ENCODE peak calls at places on chromosomes 7 and 10, in six cellular contexts. O is HCT116, P is heart left ventricle, D is hepatocyte, B is neural crest cell, U is BJ. V is an unnamed sample.

GRCh38 chr10:15483215-15483970 is 112.3 kb upstream of the FAM171A1 start:
- DNase-seq in O (no peak), P (no peak), D (no peak), B (no peak), U (no peak), V (no peak)

GRCh38 chr7:9719303-9719702 is 1254.4 kb upstream of the PHF14 start:
- DNase-seq in O (no peak), P (no peak), D (no peak), B (no peak), U (no peak), V (no peak)

GRCh38 chr7:81294897-81295515 is 376.2 kb upstream of the SEMA3C start:
- DNase-seq in O (no peak), P (no peak), D (no peak), B (no peak), U (no peak), V (no peak)

GRCh38 chr7:137874390-137874789 is 27.6 kb upstream of the DGKI start:
- DNase-seq in O (no peak), P (no peak), D (peak), B (no peak), U (peak), V (no peak)

GRCh38 chr10:60964257-60965235 is 20.6 kb upstream of the RHOBTB1 start:
- DNase-seq in O (peak), P (peak), D (peak), B (peak), U (peak), V (peak)

GRCh38 chr10:130782467-130782866 is 529.1 kb downstream of the TCERG1L start:
- DNase-seq in O (no peak), P (no peak), D (no peak), B (no peak), U (no peak), V (no peak)

GRCh38 chr10:127376071-127376470 is 173.0 kb upstream of the NPS start:
- DNase-seq in O (no peak), P (no peak), D (no peak), B (no peak), U (no peak), V (no peak)

GRCh38 chr7:137992042-137992737 is 9.7 kb downstream of the CREB3L2 start:
- DNase-seq in O (no peak), P (peak), D (peak), B (no peak), U (no peak), V (no peak)

GRCh38 chr7:46613116-46613515 is 692.0 kb upstream of the IGFBP3 start:
- DNase-seq in O (no peak), P (peak), D (no peak), B (no peak), U (no peak), V (no peak)

GRCh38 chr7:126495001-126495400 is 757.7 kb downstream of the GRM8 start:
- DNase-seq in O (no peak), P (peak), D (no peak), B (no peak), U (no peak), V (no peak)

GRCh38 chr10:72291019-72291532 is 17.4 kb downstream of the DDIT4 start:
- DNase-seq in O (no peak), P (no peak), D (no peak), B (no peak), U (no peak), V (no peak)

GRCh38 chr7:38169862-38170261 is 8.2 kb upstream of the STARD3NL start:
- DNase-seq in O (no peak), P (peak), D (no peak), B (no peak), U (no peak), V (no peak)

GRCh38 chr7:47154781-47155180 is 427.1 kb downstream of the TNS3 start:
- DNase-seq in O (no peak), P (no peak), D (no peak), B (no peak), U (no peak), V (no peak)

GRCh38 chr10:132659206-132660091 is 121.9 kb downstream of the INPP5A start:
- DNase-seq in O (no peak), P (peak), D (no peak), B (no peak), U (no peak), V (no peak)

GRCh38 chr7:114086491-114086905 is 167.7 kb upstream of the PPP1R3A start:
- DNase-seq in O (no peak), P (peak), D (peak), B (peak), U (no peak), V (no peak)

GRCh38 chr7:105849122-105849855 is 27.1 kb downstream of the ATXN7L1 start:
- DNase-seq in O (no peak), P (no peak), D (no peak), B (no peak), U (no peak), V (no peak)

GRCh38 chr10:104104926-104105325 is 17.0 kb upstream of the SFR1 start:
- DNase-seq in O (no peak), P (no peak), D (no peak), B (no peak), U (no peak), V (no peak)

GRCh38 chr10:102743078-102743587 is 615 bp upstream of the WBP1L start:
- DNase-seq in O (no peak), P (no peak), D (no peak), B (no peak), U (no peak), V (no peak)

GRCh38 chr7:55524558-55525310 is 47.6 kb downstream of the VOPP1 start:
- DNase-seq in O (no peak), P (no peak), D (no peak), B (no peak), U (no peak), V (no peak)

GRCh38 chr7:42014625-42015412 is 222.2 kb downstream of the GLI3 start:
- DNase-seq in O (peak), P (no peak), D (peak), B (peak), U (no peak), V (no peak)

GRCh38 chr10:30270247-30270646 is 78.8 kb downstream of the MTPAP start:
- DNase-seq in O (no peak), P (no peak), D (no peak), B (no peak), U (no peak), V (no peak)

GRCh38 chr10:15813415-15813814 is 46.9 kb downstream of the MINDY3 start:
- DNase-seq in O (no peak), P (no peak), D (no peak), B (no peak), U (no peak), V (no peak)

GRCh38 chr7:13933106-13933505 is 56.4 kb downstream of the ETV1 start:
- DNase-seq in O (no peak), P (no peak), D (no peak), B (no peak), U (no peak), V (no peak)

GRCh38 chr7:128076831-128077271 is 45.6 kb upstream of the LRRC4 start:
- DNase-seq in O (no peak), P (peak), D (peak), B (no peak), U (no peak), V (no peak)

GRCh38 chr10:10007972-10008371 is 1009.7 kb upstream of the CELF2 start:
- DNase-seq in O (no peak), P (no peak), D (no peak), B (no peak), U (no peak), V (no peak)

GRCh38 chr7:108247646-108248045 is 117.5 kb upstream of the LAMB4 start:
- DNase-seq in O (no peak), P (no peak), D (no peak), B (no peak), U (no peak), V (no peak)

GRCh38 chr7:116097365-116098009 is 66.9 kb upstream of the TFEC start:
- DNase-seq in O (peak), P (no peak), D (no peak), B (no peak), U (peak), V (no peak)

GRCh38 chr10:6409982-6410694 is 169.9 kb downstream of the PRKCQ start:
- DNase-seq in O (no peak), P (peak), D (peak), B (no peak), U (peak), V (peak)

GRCh38 chr10:62323751-62324150 is 50.4 kb upstream of the ZNF365 start:
- DNase-seq in O (no peak), P (no peak), D (no peak), B (no peak), U (peak), V (no peak)

GRCh38 chr7:44912775-44913347 is 27.5 kb upstream of the PURB start:
- DNase-seq in O (no peak), P (no peak), D (peak), B (no peak), U (no peak), V (no peak)

GRCh38 chr10:5284311-5285057 is 80.3 kb upstream of the UCN3 start:
- DNase-seq in O (no peak), P (no peak), D (no peak), B (no peak), U (no peak), V (no peak)

GRCh38 chr7:105890290-105890997 is 14.0 kb upstream of the ATXN7L1 start:
- DNase-seq in O (no peak), P (no peak), D (no peak), B (no peak), U (no peak), V (no peak)

GRCh38 chr7:1885465-1886226 is 215.6 kb downstream of the ELFN1 start:
- DNase-seq in O (no peak), P (no peak), D (no peak), B (no peak), U (no peak), V (no peak)

GRCh38 chr7:1883031-1883761 is 213.1 kb downstream of the ELFN1 start:
- DNase-seq in O (peak), P (no peak), D (no peak), B (no peak), U (peak), V (no peak)

GRCh38 chr7:1884583-1885350 is 214.7 kb downstream of the ELFN1 start:
- DNase-seq in O (no peak), P (no peak), D (no peak), B (no peak), U (no peak), V (no peak)

GRCh38 chr7:1882451-1882850 is 212.4 kb downstream of the ELFN1 start:
- DNase-seq in O (no peak), P (no peak), D (no peak), B (no peak), U (no peak), V (no peak)

DNA sequence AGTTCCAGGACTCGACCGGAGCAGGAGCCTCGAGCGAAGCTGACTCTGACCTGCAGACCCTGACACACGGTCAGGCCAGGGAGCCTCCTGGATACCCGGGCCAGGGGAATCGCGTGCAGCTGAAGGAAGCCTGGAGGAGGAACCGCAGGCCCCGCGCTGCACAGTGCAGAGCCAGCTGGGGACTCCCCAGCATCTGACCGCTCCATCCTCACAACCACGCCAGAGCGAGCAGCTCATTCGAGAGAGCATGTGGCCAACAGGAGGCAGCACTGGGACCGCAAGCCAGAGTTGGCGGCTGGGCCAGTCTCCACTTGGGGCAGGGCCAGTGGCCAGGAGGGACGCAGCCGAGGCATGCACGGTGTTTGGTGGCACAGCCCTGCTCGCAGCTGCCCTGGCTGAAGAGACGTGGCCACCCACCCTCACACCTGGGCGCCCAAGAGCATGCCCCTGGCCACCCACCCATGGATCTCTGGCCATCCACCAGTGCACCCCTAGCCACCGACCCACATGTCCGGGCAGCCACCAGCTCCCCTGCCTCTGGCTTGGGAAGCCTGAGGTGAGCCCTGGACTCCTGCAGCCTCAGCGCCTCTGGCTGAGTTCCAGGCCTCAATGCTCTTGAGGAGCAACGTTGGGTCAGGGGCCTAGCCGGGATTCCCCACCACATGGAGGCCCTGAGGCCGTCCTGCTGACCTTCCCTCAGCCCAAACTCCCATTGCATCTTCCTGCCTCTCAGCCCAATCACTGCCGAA is 213.9 kb downstream of the ELFN1 start:
- DNase-seq in O (no peak), P (no peak), D (no peak), B (no peak), U (no peak), V (no peak)
- TF ChIP-seq CTCF in O (no peak), P (no peak), D (no peak), B (no peak), U (no peak), V (no peak)

DNA sequence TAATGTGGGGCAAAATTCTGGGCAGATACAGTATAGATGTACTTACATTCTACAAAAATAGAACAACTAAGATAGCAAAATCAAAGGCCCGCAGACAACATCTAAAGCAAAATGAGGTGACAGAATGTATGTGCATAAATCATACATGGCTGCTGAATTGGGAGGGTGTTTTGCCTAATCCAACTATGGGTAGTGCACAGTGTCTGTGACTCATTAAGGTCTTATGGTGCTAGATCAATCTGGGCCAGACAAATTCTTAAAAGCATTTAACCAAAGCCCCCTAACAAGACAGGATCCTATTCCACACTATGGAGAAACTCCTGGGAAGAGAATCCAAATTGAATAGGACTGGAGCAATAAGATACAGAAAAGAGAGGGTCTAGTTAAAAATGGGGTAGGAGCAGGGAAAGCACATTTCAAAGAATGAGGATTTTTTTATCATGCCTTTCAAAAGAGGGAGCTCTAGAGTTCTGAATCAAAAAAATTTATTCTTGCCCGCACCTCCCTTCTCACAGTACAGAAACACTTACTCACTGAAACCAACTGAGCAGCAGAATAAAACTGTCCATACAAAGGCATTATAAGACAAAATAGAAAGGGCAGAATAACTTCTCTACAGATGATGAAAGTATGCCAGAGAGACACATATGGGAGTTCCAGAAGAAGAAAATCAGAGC is 181.3 kb downstream of the RNLS start:
- DNase-seq in O (no peak), P (no peak), D (no peak), B (no peak), U (no peak), V (no peak)
- TF ChIP-seq CTCF in O (peak), P (no peak), D (peak), B (no peak), U (peak), V (peak)

GRCh38 chr7:33932832-33933468 is 27.6 kb downstream of the BMPER start:
- DNase-seq in O (peak), P (peak), D (peak), B (peak), U (peak), V (peak)
- TF ChIP-seq CTCF in O (peak), P (peak), D (peak), B (peak), U (peak), V (peak)

GRCh38 chr10:70441877-70442205 is 360 bp upstream of the NODAL start:
- DNase-seq in O (no peak), P (no peak), D (no peak), B (no peak), U (no peak), V (no peak)

GRCh38 chr10:70440296-70441160 is 953 bp downstream of the NODAL start:
- DNase-seq in O (no peak), P (no peak), D (no peak), B (no peak), U (no peak), V (no peak)

GRCh38 chr10:70442332-70442988 is 979 bp upstream of the NODAL start:
- DNase-seq in O (no peak), P (no peak), D (peak), B (no peak), U (no peak), V (no peak)

GRCh38 chr10:70444613-70445222 is 3.2 kb upstream of the NODAL start:
- DNase-seq in O (no peak), P (no peak), D (no peak), B (no peak), U (no peak), V (no peak)

GRCh38 chr10:70441161-70441876 is at the start of gene NODAL:
- DNase-seq in O (no peak), P (no peak), D (no peak), B (no peak), U (no peak), V (no peak)
- TF ChIP-seq CTCF in O (no peak), P (no peak), D (no peak), B (no peak), U (no peak), V (no peak)

GRCh38 chr10:79491171-79491835 is 21.0 kb upstream of the EIF5AL1 start:
- DNase-seq in O (no peak), P (no peak), D (no peak), B (no peak), U (no peak), V (no peak)
- TF ChIP-seq CTCF in O (peak), P (no peak), D (peak), B (no peak), U (no peak), V (no peak)

GRCh38 chr7:140899883-140900282 is 24.8 kb downstream of the BRAF start:
- DNase-seq in O (no peak), P (no peak), D (no peak), B (no peak), U (no peak), V (no peak)
- TF ChIP-seq CTCF in O (no peak), P (no peak), D (peak), B (no peak), U (no peak), V (no peak)

DNA sequence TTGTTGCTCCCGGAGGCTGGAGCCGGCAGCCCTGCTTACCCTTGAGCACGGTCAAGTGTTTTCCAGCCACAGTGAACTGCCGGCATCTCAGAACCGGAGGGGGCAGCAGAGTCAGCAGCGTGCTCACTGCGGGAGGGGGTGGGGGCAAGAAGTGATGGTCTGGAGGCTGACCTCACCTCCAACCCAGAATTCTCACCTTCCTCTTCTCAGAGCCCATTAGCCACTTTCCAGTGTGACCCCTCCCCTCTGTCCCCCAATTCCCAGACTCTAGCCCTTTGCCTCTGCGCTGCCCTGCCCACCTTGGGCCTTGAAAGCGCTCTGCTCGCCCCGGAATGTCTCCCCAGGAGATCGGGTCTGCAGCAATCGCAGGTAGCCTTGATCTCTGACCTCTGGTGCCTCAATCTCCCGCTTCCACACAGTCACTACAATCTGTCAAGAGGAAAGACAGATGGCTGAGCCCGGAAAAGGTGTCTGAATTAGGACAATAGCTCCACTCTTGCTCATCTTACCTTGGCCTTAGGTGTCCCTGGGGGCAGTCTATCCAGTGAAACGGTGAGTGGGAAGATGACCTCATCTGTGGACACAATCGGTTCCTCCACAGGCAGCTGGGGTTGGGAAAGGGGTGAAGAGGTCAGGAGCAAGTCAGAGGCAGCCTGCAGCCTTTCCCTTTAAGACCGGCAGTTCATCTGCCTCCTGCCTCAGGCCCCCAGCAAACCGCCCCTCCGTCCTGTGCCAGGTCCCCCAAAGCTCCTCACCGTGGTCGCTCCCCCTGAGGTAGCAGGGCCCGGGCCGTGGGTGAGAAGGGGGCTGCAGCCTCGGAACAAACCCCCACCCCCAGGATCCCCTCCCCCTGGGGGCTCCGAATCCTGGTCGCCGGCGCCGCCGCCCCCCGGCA is 942 bp downstream of the TRAPPC14 start:
- DNase-seq in O (no peak), P (no peak), D (peak), B (no peak), U (no peak), V (no peak)
- TF ChIP-seq CTCF in O (no peak), P (no peak), D (peak), B (no peak), U (peak), V (peak)

V was measured in osteocyte.